ENCODE peak calls at places on chromosome 12, in six cellular contexts. D is suprapubic skin; N is lower lobe of right lung; Q is left lung; K is ascending aorta; P is CD8-positive, alpha-beta T cell. H is an unnamed sample.
A peak's percentile ranks its signal among the peaks of the same experiment; 100 is the strongest.

GRCh38 chr12:40446385-40446784 is 221.6 kb downstream of the LRRK2 start:
- DNase-seq in D (no peak), N (no peak), Q (no peak), K (no peak), P (no peak), H (no peak)

GRCh38 chr12:2396448-2396871 is 343.7 kb downstream of the CACNA1C start:
- DNase-seq in D (peak; percentile 68), N (peak; percentile 54), Q (peak; percentile 52), K (no peak), P (no peak), H (no peak)

GRCh38 chr12:95440401-95440800 is 33.6 kb upstream of the METAP2 start:
- DNase-seq in D (no peak), N (no peak), Q (no peak), K (no peak), P (no peak), H (no peak)

GRCh38 chr12:48973992-48974673 is 2.6 kb upstream of the WNT10B start:
- DNase-seq in D (no peak), N (peak; percentile 62), Q (no peak), K (no peak), P (no peak), H (no peak)

GRCh38 chr12:107446476-107446875 is 239.1 kb upstream of the PWP1 start:
- DNase-seq in D (no peak), N (no peak), Q (no peak), K (no peak), P (no peak), H (no peak)

GRCh38 chr12:92059976-92060375 is 85.7 kb downstream of the BTG1 start:
- DNase-seq in D (no peak), N (no peak), Q (no peak), K (no peak), P (no peak), H (no peak)

GRCh38 chr12:1832801-1833595 is 12.6 kb downstream of the LRTM2 start:
- DNase-seq in D (no peak), N (peak; percentile 18), Q (no peak), K (no peak), P (no peak), H (no peak)

GRCh38 chr12:91180162-91180561 is 2.5 kb downstream of the DCN start:
- DNase-seq in D (no peak), N (no peak), Q (no peak), K (no peak), P (no peak), H (no peak)

GRCh38 chr12:3091650-3092207 is 14.6 kb downstream of the TSPAN9 start:
- DNase-seq in D (no peak), N (no peak), Q (no peak), K (no peak), P (no peak), H (no peak)

GRCh38 chr12:5013206-5013830 is 30.4 kb upstream of the KCNA5 start:
- DNase-seq in D (no peak), N (no peak), Q (no peak), K (no peak), P (no peak), H (no peak)

GRCh38 chr12:49428652-49429549 is 61.6 kb downstream of the SPATS2 start:
- DNase-seq in D (no peak), N (no peak), Q (no peak), K (no peak), P (no peak), H (no peak)

GRCh38 chr12:64595863-64596793 is 14.2 kb upstream of the RASSF3 start:
- DNase-seq in D (no peak), N (no peak), Q (peak; percentile 50), K (no peak), P (no peak), H (no peak)

GRCh38 chr12:57540998-57541397 is 6.0 kb downstream of the DCTN2 start:
- DNase-seq in D (no peak), N (no peak), Q (no peak), K (no peak), P (no peak), H (no peak)

GRCh38 chr12:67766370-67766769 is 117.8 kb downstream of the DYRK2 start:
- DNase-seq in D (no peak), N (no peak), Q (no peak), K (no peak), P (no peak), H (no peak)

GRCh38 chr12:104877107-104877705 is 80.9 kb downstream of the SLC41A2 start:
- DNase-seq in D (no peak), N (no peak), Q (no peak), K (no peak), P (peak; percentile 3), H (no peak)

GRCh38 chr12:6962285-6963015 is 8.0 kb downstream of the PHB2 start:
- DNase-seq in D (peak; percentile 75), N (peak; percentile 87), Q (peak; percentile 81), K (no peak), P (no peak), H (peak; percentile 88)

GRCh38 chr12:65614259-65614658 is 210.0 kb upstream of the HMGA2 start:
- DNase-seq in D (no peak), N (no peak), Q (no peak), K (no peak), P (no peak), H (no peak)

GRCh38 chr12:88634008-88634407 is 53.7 kb upstream of the KITLG start:
- DNase-seq in D (no peak), N (no peak), Q (no peak), K (no peak), P (no peak), H (peak; percentile 49)

GRCh38 chr12:83196694-83197350 is 510.1 kb downstream of the TMTC2 start:
- DNase-seq in D (no peak), N (no peak), Q (no peak), K (no peak), P (no peak), H (no peak)

GRCh38 chr12:104465379-104465778 is 8.6 kb downstream of the CHST11 start:
- DNase-seq in D (no peak), N (no peak), Q (no peak), K (no peak), P (no peak), H (no peak)

GRCh38 chr12:57224973-57225679 is 4.4 kb upstream of the SHMT2 start:
- DNase-seq in D (no peak), N (peak; percentile 80), Q (no peak), K (no peak), P (no peak), H (peak; percentile 77)

GRCh38 chr12:101089271-101089670 is 120.8 kb downstream of the SLC5A8 start:
- DNase-seq in D (no peak), N (no peak), Q (no peak), K (no peak), P (no peak), H (no peak)

DNA sequence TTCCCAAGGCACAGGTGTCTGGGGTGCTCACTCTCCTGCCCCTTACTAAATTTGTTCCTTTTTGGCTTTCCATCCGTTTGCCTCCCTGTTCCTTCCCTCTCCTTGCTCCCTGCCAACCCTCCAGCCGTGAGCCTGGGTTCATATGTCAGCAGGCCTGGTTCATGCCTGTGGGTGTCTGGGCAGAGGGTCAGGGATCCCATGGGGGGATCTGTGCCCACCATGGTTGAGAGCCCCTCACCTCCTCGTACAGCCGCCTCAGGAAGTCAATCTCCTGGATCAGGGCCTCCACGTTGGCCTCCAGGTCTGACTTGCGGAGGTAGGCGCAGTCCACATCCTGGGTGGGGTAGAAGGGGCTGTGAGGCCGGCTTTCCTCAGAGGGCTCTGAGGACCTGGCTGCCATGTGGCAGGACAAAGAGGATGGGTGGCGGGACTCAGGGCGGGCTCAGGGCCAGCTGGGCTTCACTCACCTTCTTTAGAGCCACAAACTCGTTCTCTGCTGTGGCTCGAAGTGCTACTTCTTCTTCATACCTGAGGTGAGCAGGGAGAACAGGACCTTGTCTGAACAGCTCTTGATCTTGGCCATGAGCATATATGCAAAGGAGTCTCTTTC is 3.6 kb downstream of the KRT83 start:
- DNase-seq in D (peak; percentile 27), N (no peak), Q (no peak), K (no peak), P (no peak), H (no peak)
- H3K27ac ChIP-seq in D (no peak overlapping the region), N (no peak overlapping the region), Q (no peak overlapping the region), K (no peak overlapping the region), P (no peak overlapping the region), H (no peak overlapping the region)

GRCh38 chr12:52646613-52647012 is 5.4 kb downstream of the KRT2 start:
- DNase-seq in D (no peak), N (no peak), Q (no peak), K (no peak), P (no peak), H (no peak)
- TF ChIP-seq CTCF in D (no peak), N (no peak), Q (no peak), K (no peak), P (no peak), H (no peak)

GRCh38 chr12:123133701-123134100 is 17.2 kb downstream of the PITPNM2 start:
- DNase-seq in D (no peak), N (no peak), Q (no peak), K (no peak), P (no peak), H (no peak)
- H3K4me1 ChIP-seq in D (peaks cover 27% of the 10 kb centered on the region), N (peaks cover 45% of the 10 kb centered on the region), Q (peaks cover 25% of the 10 kb centered on the region), K (no peaks in the 10 kb centered on the region), P (peaks cover 31% of the 10 kb centered on the region), H (no peaks in the 10 kb centered on the region)

GRCh38 chr12:21828779-21829178 is 54.3 kb upstream of the KCNJ8 start:
- DNase-seq in D (peak; percentile 63), N (no peak), Q (no peak), K (no peak), P (no peak), H (peak; percentile 3)
- H3K27ac ChIP-seq in D (no peak overlapping the region), N (peak overlapping the region; percentile 25), Q (peak overlapping the region; percentile 37), K (peak overlapping the region; percentile 20), P (no peak overlapping the region), H (no peak overlapping the region)

DNA sequence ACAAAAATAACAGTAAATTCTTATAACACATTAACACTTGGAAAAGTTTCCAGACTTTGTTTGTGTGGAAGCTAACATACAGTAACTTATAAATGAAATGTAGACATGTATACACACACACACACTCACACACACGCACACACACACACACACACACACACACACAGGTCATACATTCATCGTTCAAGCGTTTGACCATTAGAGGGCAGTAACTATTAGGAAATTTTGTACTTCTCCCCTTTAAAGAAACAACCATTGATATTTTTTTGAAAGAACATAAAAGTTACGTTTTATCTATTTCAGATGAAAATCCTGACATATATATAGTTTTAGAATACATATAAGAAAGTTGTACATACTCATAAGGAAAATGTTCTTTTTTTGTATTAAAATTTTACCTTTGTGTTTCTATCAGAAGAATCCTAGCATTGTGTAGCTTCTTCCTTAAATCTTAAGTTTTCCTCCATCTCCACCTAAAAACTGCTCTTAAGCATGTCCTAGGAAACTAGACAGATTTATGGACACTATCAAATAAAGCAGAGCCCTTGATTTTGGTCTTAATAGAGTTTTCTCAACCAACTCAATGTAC is 29.0 kb downstream of the PTPRQ start:
- DNase-seq in D (no peak), N (peak; percentile 19), Q (no peak), K (no peak), P (no peak), H (no peak)
- TF ChIP-seq CTCF in D (no peak), N (peak; percentile 11), Q (no peak), K (peak; percentile 31), P (no peak), H (no peak)

GRCh38 chr12:62637679-62638078 is 171.1 kb downstream of the MON2 start:
- DNase-seq in D (no peak), N (no peak), Q (no peak), K (no peak), P (no peak), H (no peak)
- H3K4me1 ChIP-seq in D (peaks cover 5% of the 10 kb centered on the region), N (peaks cover 4% of the 10 kb centered on the region), Q (no peaks in the 10 kb centered on the region), K (no peaks in the 10 kb centered on the region), P (peaks cover 3% of the 10 kb centered on the region), H (peaks cover 2% of the 10 kb centered on the region)